ENCODE peak calls at places on chromosomes 11 and 22, in eight cellular contexts. X is esophagus squamous epithelium, H is progenitor cell of endocrine pancreas, Y is lung, L is A549, S is HCT116, T is PC-3, D is right lobe of liver. V is an unnamed sample.

GRCh38 chr22:29269230-29269604 is 1.1 kb downstream of the EWSR1 start:
- DNase-seq in X (no peak), H (no peak), Y (no peak), L (no peak), S (no peak), T (no peak), D (no peak), V (no peak)

GRCh38 chr22:44207173-44207980 is 26.7 kb downstream of the PARVG start:
- DNase-seq in X (no peak), H (no peak), Y (no peak), L (no peak), S (no peak), T (no peak), D (no peak), V (peak; percentile 11)

GRCh38 chr11:58829736-58830135 is 14.8 kb downstream of the GLYATL2 start:
- DNase-seq in X (no peak), H (no peak), Y (no peak), L (no peak), S (no peak), T (peak; percentile 97), D (no peak), V (no peak)

GRCh38 chr11:14393889-14394288 is 34.9 kb upstream of the RRAS2 start:
- DNase-seq in X (no peak), H (no peak), Y (no peak), L (no peak), S (no peak), T (no peak), D (no peak), V (no peak)

GRCh38 chr11:33842236-33842915 is 49.5 kb downstream of the LMO2 start:
- DNase-seq in X (no peak), H (no peak), Y (no peak), L (no peak), S (no peak), T (no peak), D (no peak), V (no peak)

GRCh38 chr22:30776476-30776875 is 81.8 kb downstream of the OSBP2 start:
- DNase-seq in X (no peak), H (no peak), Y (no peak), L (no peak), S (no peak), T (no peak), D (no peak), V (no peak)

GRCh38 chr11:34665077-34665835 is 44.4 kb downstream of the EHF start:
- DNase-seq in X (no peak), H (no peak), Y (no peak), L (no peak), S (no peak), T (peak; percentile 52), D (no peak), V (no peak)

GRCh38 chr11:110000045-110000502 is 93.1 kb upstream of the ZC3H12C start:
- DNase-seq in X (no peak), H (no peak), Y (no peak), L (peak; percentile 38), S (peak; percentile 23), T (peak; percentile 93), D (no peak), V (no peak)

GRCh38 chr22:20206709-20207215 is 55.9 kb upstream of the CCDC188 start:
- DNase-seq in X (no peak), H (no peak), Y (no peak), L (no peak), S (no peak), T (no peak), D (peak; percentile 89), V (no peak)

GRCh38 chr11:9639099-9639498 is 24.8 kb upstream of the SWAP70 start:
- DNase-seq in X (no peak), H (no peak), Y (no peak), L (no peak), S (no peak), T (no peak), D (no peak), V (no peak)

GRCh38 chr22:49867303-49868250 is 13.9 kb downstream of the ZBED4 start:
- DNase-seq in X (no peak), H (no peak), Y (no peak), L (no peak), S (no peak), T (no peak), D (peak; percentile 32), V (no peak)

GRCh38 chr11:27331984-27332383 is 31.0 kb downstream of the CCDC34 start:
- DNase-seq in X (no peak), H (no peak), Y (no peak), L (no peak), S (no peak), T (no peak), D (no peak), V (no peak)

GRCh38 chr11:104522123-104522522 is 358.2 kb upstream of the PDGFD start:
- DNase-seq in X (no peak), H (no peak), Y (no peak), L (no peak), S (no peak), T (no peak), D (no peak), V (no peak)

DNA sequence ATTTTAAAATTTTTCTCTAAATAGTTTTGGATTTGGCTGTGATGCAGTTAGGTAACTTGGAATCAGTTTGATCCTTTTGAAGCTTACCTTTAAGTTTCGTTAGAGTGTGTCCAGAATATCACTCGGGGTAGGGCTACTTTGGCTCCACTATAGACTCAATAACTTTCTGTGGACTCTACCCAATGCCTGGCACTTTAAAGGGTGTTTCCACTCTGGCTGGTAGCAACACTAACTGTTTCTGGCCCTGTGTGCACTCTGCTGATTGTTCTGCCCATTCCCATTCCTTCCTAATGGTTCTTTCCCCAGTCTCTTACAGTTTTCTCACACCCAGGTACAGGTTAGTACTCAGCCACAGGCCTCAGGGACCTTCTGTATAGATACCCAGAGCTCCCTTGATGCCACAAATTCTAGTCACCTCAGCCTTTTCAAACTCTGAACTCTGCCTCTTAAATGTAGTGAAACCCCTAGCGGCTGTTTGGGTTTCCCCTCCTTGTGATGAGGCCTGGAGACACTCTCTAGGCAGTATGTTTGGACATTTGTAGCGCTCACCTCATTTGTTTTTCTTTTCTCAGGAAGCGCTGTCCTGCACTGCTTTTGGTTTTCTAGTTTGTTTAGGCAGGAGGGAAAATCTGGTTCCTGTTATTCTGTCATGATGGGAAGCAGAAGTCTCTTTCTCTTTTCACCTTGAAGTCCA is 16.8 kb downstream of the CUL5 start:
- DNase-seq in X (no peak), H (no peak), Y (no peak), L (no peak), S (no peak), T (no peak), D (no peak), V (no peak)
- TF ChIP-seq CTCF in X (no peak), H (no peak), Y (no peak), L (no peak), S (no peak), T (no peak), D (no peak), V (no peak)

GRCh38 chr11:125182522-125182921 is 18.0 kb downstream of the PKNOX2 start:
- DNase-seq in X (no peak), H (no peak), Y (no peak), L (no peak), S (no peak), T (no peak), D (no peak), V (no peak)
- TF ChIP-seq CTCF in X (no peak), H (no peak), Y (no peak), L (no peak), S (no peak), T (no peak), D (no peak), V (no peak)

GRCh38 chr11:118353084-118353710 is 6.2 kb upstream of the UBE4A start:
- DNase-seq in X (no peak), H (no peak), Y (no peak), L (no peak), S (no peak), T (peak; percentile 67), D (no peak), V (no peak)
- TF ChIP-seq CTCF in X (peak; percentile 28), H (peak; percentile 65), Y (no peak), L (peak; percentile 51), S (peak; percentile 76), T (peak; percentile 86), D (peak; percentile 53), V (peak; percentile 82)

GRCh38 chr11:57643802-57644201 is 5.9 kb downstream of the YPEL4 start:
- DNase-seq in X (no peak), H (no peak), Y (no peak), L (no peak), S (no peak), T (no peak), D (no peak), V (no peak)

GRCh38 chr11:57641011-57641410 is 8.7 kb downstream of the YPEL4 start:
- DNase-seq in X (no peak), H (no peak), Y (no peak), L (no peak), S (no peak), T (no peak), D (no peak), V (peak; percentile 58)

GRCh38 chr11:57639321-57640067 is 10.2 kb downstream of the YPEL4 start:
- DNase-seq in X (no peak), H (peak; percentile 88), Y (no peak), L (no peak), S (no peak), T (peak; percentile 51), D (no peak), V (peak; percentile 88)

GRCh38 chr11:57640068-57640800 is 9.5 kb downstream of the YPEL4 start:
- DNase-seq in X (no peak), H (no peak), Y (no peak), L (no peak), S (no peak), T (no peak), D (no peak), V (no peak)

GRCh38 chr11:57641426-57641825 is 8.3 kb downstream of the YPEL4 start:
- DNase-seq in X (no peak), H (no peak), Y (no peak), L (peak; percentile 78), S (no peak), T (peak; percentile 76), D (no peak), V (no peak)
- TF ChIP-seq CTCF in X (peak; percentile 21), H (peak; percentile 47), Y (peak; percentile 33), L (peak; percentile 69), S (peak; percentile 76), T (peak; percentile 81), D (peak; percentile 57), V (no peak)

GRCh38 chr11:77066229-77067023 is at the start of gene CAPN5:
- DNase-seq in X (peak; percentile 36), H (peak; percentile 95), Y (peak; percentile 88), L (peak; percentile 95), S (peak; percentile 65), T (peak; percentile 97), D (peak; percentile 95), V (peak; percentile 98)
- TF ChIP-seq CTCF in X (no peak), H (peak; percentile 50), Y (no peak), L (peak; percentile 38), S (no peak), T (no peak), D (peak; percentile 16), V (peak; percentile 23)

DNA sequence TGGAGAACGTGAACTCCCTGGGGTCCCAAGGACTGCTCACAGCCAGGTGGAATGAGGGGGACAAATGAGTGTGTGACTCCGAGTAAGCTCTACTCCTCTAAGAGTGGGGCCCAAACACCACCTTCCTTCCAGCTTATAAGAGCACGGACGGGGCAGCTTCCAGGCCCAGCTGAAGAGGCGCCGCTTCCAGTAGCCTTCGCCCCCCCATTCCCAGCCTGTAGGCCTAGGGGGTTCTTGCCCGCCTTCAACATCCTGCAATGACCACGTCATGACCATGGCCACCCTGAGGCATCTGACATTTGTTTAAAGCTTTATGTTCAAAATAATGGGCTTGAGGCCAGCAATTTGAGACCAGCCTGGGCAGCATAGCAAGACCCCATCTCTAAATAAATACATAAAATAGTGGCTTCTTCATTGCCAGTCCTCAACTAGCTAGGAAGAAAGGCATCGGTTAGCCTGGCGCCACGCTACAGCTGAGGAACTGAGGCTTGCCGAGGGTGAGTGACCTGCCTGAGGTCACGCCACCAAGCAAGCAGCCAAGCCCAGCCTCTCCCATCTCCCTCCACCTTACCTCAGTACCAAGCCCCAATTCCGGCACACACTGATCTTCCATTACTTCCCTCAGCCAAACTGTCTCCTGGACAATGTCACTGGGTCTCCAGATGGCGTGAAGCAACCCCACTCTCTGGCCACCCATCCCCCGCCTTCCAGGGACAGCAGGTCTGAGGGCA is 7.8 kb upstream of the TNFRSF13C start:
- DNase-seq in X (no peak), H (no peak), Y (no peak), L (no peak), S (no peak), T (no peak), D (no peak), V (no peak)
- TF ChIP-seq CTCF in X (no peak), H (no peak), Y (no peak), L (no peak), S (no peak), T (no peak), D (no peak), V (no peak)

V was measured in glutamatergic neuron.